ENCODE peak calls at places on chromosomes 6 and 20, in seven cellular contexts. Q is heart right ventricle; F is AG10803; H is dorsolateral prefrontal cortex; U is mammary epithelial cell; E is A172; J is stimulated activated CD4-positive, alpha-beta T cell treated with anti-CD3 and anti-CD28 coated beads, Interleukin-4, amount 100 ng/mL, for 4 hours. S is an unnamed sample.

GRCh38 chr6:37819802-37820712 is 530 bp downstream of the ZFAND3 start:
- DNase-seq in Q (peak; percentile 71), F (peak; percentile 67), H (no peak), U (peak; percentile 77), E (peak; percentile 70), J (peak; percentile 39), S (no peak)

GRCh38 chr6:141264101-141264500 is 868.6 kb upstream of the GJE1 start:
- DNase-seq in Q (no peak), F (no peak), H (no peak), U (peak; percentile 52), E (peak; percentile 14), J (no peak), S (no peak)

GRCh38 chr6:33692078-33692759 is 19.3 kb downstream of the UQCC2 start:
- DNase-seq in Q (peak; percentile 66), F (peak; percentile 27), H (no peak), U (no peak), E (peak; percentile 93), J (no peak), S (no peak)

GRCh38 chr6:15066433-15067337 is 179.2 kb upstream of the JARID2 start:
- DNase-seq in Q (peak; percentile 54), F (peak; percentile 59), H (no peak), U (peak; percentile 96), E (peak; percentile 85), J (no peak), S (no peak)

GRCh38 chr6:35417979-35418661 is 34.0 kb upstream of the FANCE start:
- DNase-seq in Q (no peak), F (no peak), H (peak; percentile 75), U (no peak), E (no peak), J (no peak), S (no peak)

GRCh38 chr20:32314768-32315167 is 37.3 kb downstream of the KIF3B start:
- DNase-seq in Q (no peak), F (no peak), H (no peak), U (no peak), E (no peak), J (no peak), S (no peak)

GRCh38 chr6:97049254-97050004 is 124.9 kb downstream of the KLHL32 start:
- DNase-seq in Q (no peak), F (no peak), H (no peak), U (peak; percentile 9), E (no peak), J (no peak), S (no peak)

GRCh38 chr6:150153905-150154492 is 11.2 kb downstream of the PPP1R14C start:
- DNase-seq in Q (no peak), F (no peak), H (no peak), U (peak; percentile 57), E (peak; percentile 14), J (no peak), S (no peak)

GRCh38 chr6:112360498-112360897 is 13.4 kb downstream of the RFPL4B start:
- DNase-seq in Q (peak; percentile 16), F (peak; percentile 8), H (no peak), U (no peak), E (no peak), J (no peak), S (no peak)

GRCh38 chr6:97626586-97627441 is 343.8 kb upstream of the MMS22L start:
- DNase-seq in Q (no peak), F (peak; percentile 35), H (no peak), U (no peak), E (peak; percentile 5), J (no peak), S (no peak)

GRCh38 chr6:21665436-21666199 is 72.1 kb downstream of the SOX4 start:
- DNase-seq in Q (peak; percentile 9), F (no peak), H (no peak), U (no peak), E (no peak), J (no peak), S (peak; percentile 19)

GRCh38 chr6:155493694-155494143 is 38.1 kb upstream of the NOX3 start:
- DNase-seq in Q (peak; percentile 10), F (peak; percentile 100), H (no peak), U (peak; percentile 95), E (peak; percentile 97), J (no peak), S (no peak)

GRCh38 chr6:152716322-152716721 is 18.6 kb downstream of the MYCT1 start:
- DNase-seq in Q (no peak), F (no peak), H (no peak), U (no peak), E (no peak), J (no peak), S (no peak)